ENCODE peak calls at places on chromosomes 3 and 15, in eight cellular contexts. Y is CD4-positive, CD25-positive, alpha-beta regulatory T cell; L is endothelial cell of umbilical vein; G is effector memory CD4-positive, alpha-beta T cell; O is tibial artery; D is suprapubic skin; V is Peyer's patch; E is HepG2. I is an unnamed sample. For H3K27me3 and H3K4me1, the result is how much of the 10 kb centered on the place peaks cover.

GRCh38 chr3:59127071-59127470 is 77.2 kb upstream of the CFAP20DC start:
- DNase-seq in Y (no peak), L (no peak), G (no peak), O (no peak), D (no peak), V (no peak), E (no peak), I (peak)

GRCh38 chr15:57375827-57376694 is at the start of gene CGNL1:
- DNase-seq in Y (no peak), L (peak), G (no peak), O (peak), D (no peak), V (peak), E (peak), I (no peak)

GRCh38 chr15:97745481-97746071 is 214.9 kb upstream of the ARRDC4 start:
- DNase-seq in Y (no peak), L (peak), G (no peak), O (no peak), D (no peak), V (no peak), E (peak), I (peak)

GRCh38 chr15:85691350-85692240 is 103.1 kb downstream of the KLHL25 start:
- DNase-seq in Y (no peak), L (no peak), G (no peak), O (no peak), D (no peak), V (no peak), E (no peak), I (no peak)

GRCh38 chr3:130442284-130442683 is 74.7 kb upstream of the COL6A6 start:
- DNase-seq in Y (no peak), L (no peak), G (no peak), O (no peak), D (no peak), V (no peak), E (no peak), I (peak)

GRCh38 chr3:105322570-105323273 is 44.0 kb upstream of the ALCAM start:
- DNase-seq in Y (no peak), L (no peak), G (no peak), O (no peak), D (no peak), V (no peak), E (no peak), I (peak)

GRCh38 chr3:62436785-62437184 is 63.4 kb upstream of the FEZF2 start:
- DNase-seq in Y (no peak), L (no peak), G (no peak), O (no peak), D (no peak), V (no peak), E (no peak), I (peak)

GRCh38 chr3:134652886-134653630 is 2.2 kb upstream of the KY start:
- DNase-seq in Y (no peak), L (no peak), G (no peak), O (no peak), D (no peak), V (no peak), E (no peak), I (no peak)

GRCh38 chr3:9340450-9341009 is 22.3 kb upstream of the THUMPD3 start:
- DNase-seq in Y (no peak), L (peak), G (no peak), O (no peak), D (no peak), V (no peak), E (peak), I (peak)

GRCh38 chr15:55715355-55716076 is 27.4 kb downstream of the PRTG start:
- DNase-seq in Y (no peak), L (no peak), G (no peak), O (no peak), D (no peak), V (no peak), E (no peak), I (no peak)

GRCh38 chr15:64985382-64986033 is 4.2 kb downstream of the SPG21 start:
- DNase-seq in Y (no peak), L (peak), G (no peak), O (no peak), D (no peak), V (no peak), E (peak), I (no peak)

GRCh38 chr15:75891895-75892294 is 11.8 kb upstream of the FBXO22 start:
- DNase-seq in Y (no peak), L (peak), G (no peak), O (no peak), D (no peak), V (no peak), E (peak), I (peak)

GRCh38 chr15:28921925-28922711 is 36.3 kb downstream of the APBA2 start:
- DNase-seq in Y (no peak), L (no peak), G (no peak), O (no peak), D (no peak), V (no peak), E (no peak), I (no peak)

GRCh38 chr3:144480520-144480919 is 508.9 kb downstream of the DIPK2A start:
- DNase-seq in Y (no peak), L (no peak), G (no peak), O (no peak), D (no peak), V (no peak), E (no peak), I (no peak)

GRCh38 chr15:98177950-98178848 is 217.7 kb downstream of the ARRDC4 start:
- DNase-seq in Y (peak), L (peak), G (no peak), O (no peak), D (no peak), V (no peak), E (peak), I (peak)

DNA sequence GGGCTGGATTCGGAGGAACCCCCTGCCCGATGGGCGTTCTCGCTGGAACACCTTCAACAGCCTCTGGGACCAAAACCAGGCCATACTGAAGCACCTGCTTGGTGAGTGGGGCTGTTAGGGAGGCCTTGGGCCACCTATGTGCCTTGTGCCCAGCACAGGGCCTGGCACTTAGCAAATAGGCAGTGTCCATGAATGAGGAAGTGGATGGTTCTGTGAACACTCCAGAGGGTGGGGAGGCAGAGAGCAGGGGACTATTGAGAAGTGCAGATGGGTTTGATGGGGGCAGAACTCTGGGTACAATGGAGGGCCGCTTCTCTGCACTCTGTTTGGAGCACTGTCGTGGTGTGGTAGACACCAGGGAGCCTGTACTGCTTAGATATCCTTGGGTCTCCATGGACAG is 1.5 kb downstream of the ECE2 start:
- DNase-seq in Y (no peak), L (no peak), G (no peak), O (no peak), D (no peak), V (no peak), E (no peak), I (no peak)
- H3K27me3 ChIP-seq in Y (under half), L (under half), G (under half), O (under half), D (under half), V (under half), E (under half), I (under half)

GRCh38 chr3:162547321-162547720 is 1050.7 kb downstream of the OTOL1 start:
- DNase-seq in Y (no peak), L (no peak), G (no peak), O (no peak), D (no peak), V (no peak), E (no peak), I (no peak)

GRCh38 chr3:162541923-162542322 is 1045.3 kb downstream of the OTOL1 start:
- DNase-seq in Y (no peak), L (no peak), G (no peak), O (no peak), D (no peak), V (no peak), E (no peak), I (no peak)

GRCh38 chr3:162540421-162540820 is 1043.8 kb downstream of the OTOL1 start:
- DNase-seq in Y (no peak), L (no peak), G (no peak), O (no peak), D (no peak), V (no peak), E (no peak), I (no peak)

GRCh38 chr3:162546910-162547309 is 1050.3 kb downstream of the OTOL1 start:
- DNase-seq in Y (no peak), L (no peak), G (no peak), O (no peak), D (no peak), V (no peak), E (no peak), I (no peak)

DNA sequence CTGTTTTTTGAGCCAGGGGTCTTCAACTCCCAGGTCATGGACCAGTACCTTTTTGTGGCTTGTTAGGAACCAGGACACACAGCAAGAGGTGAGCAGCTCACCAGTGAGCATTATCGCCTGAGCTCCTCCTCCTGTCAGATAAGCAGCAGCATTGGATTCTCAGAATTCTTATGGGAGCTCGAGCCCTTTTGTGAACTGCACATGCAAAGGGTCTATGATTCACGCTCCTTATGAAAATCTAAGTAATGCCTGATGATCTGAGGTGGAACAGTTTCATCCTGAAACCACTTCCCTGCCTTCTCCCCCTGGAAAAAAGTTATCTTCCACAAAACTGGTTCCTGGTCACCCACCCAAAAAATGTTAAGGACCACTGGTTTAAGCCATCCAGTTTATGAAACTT is 1047.6 kb downstream of the OTOL1 start:
- DNase-seq in Y (no peak), L (no peak), G (no peak), O (no peak), D (no peak), V (no peak), E (no peak), I (no peak)
- H3K27ac ChIP-seq in Y (no peak), L (no peak), G (no peak), O (no peak), D (no peak), V (no peak), E (no peak), I (no peak)

GRCh38 chr3:177596822-177597271 is 399.6 kb upstream of the TBL1XR1 start:
- DNase-seq in Y (no peak), L (no peak), G (no peak), O (no peak), D (no peak), V (no peak), E (no peak), I (peak)
- H3K4me1 ChIP-seq in Y (under half), L (under half), G (under half), O (under half), D (half or more), V (under half), E (under half), I (under half)

DNA sequence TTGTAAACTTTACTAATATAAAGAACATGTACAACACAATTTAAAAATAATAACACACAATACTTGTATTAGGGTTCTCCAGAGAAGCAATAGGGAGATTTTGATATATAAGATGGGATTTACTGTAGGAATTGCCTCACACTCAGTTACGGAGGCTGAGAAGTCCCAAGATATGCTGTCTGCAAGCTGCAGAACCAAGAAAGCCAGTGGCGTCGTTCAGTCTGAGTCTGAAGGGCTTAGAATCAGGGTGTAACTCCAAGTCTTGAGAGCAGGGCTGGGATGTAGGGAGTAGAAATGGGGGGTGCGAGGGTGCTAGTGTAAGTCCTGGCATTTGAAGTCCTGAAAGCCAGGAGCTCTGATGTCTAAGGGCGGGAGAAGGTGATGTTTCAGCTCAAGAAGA is 206.6 kb upstream of the HES1 start:
- DNase-seq in Y (no peak), L (no peak), G (no peak), O (no peak), D (no peak), V (no peak), E (no peak), I (no peak)
- H3K27me3 ChIP-seq in Y (under half), L (under half), G (under half), O (under half), D (under half), V (under half), E (under half), I (under half)

DNA sequence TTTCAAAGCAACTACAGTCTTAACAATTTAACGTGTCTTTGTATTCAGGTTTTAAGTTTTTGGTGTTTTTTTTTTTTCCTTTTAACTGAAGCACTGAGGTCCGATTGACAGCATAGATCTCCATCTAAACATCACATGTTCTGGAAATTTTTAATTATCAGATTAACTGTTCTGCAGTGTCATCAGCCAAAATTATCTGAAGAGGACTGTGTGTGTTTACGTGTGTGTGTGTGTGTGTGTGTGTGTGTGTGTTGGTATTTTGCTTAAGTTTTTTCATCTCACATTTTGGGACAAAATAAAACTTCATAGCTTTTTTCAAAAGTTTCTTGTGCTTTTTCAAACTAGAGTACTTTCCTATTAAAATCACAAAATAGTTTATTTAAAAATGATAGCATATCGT is 1.8 kb downstream of the PIK3CA start:
- DNase-seq in Y (no peak), L (no peak), G (no peak), O (no peak), D (no peak), V (no peak), E (no peak), I (no peak)
- H3K27ac ChIP-seq in Y (peak), L (no peak), G (peak), O (peak), D (peak), V (peak), E (peak), I (peak)

DNA sequence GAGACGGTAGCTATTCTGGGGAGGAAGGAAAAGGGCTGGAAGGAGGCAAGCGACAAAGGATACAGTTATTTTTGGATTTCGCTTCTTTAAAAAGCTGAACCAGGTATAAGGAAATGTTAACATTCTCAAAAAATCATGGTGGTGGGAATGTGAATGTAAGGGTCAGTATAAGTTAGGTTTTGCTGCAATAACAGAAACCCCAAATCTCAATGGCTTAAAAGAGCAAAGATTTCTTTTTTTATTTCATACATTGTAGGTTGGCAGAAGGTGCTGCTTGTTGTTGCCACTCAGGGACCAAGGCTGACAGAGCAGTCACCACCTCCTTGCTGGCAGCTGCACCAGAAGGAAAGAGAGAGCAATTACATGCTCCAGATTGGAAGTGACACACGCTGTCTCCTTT is 176.3 kb upstream of the LPP start:
- DNase-seq in Y (no peak), L (no peak), G (no peak), O (no peak), D (no peak), V (no peak), E (no peak), I (no peak)
- H3K4me1 ChIP-seq in Y (half or more), L (under half), G (under half), O (under half), D (under half), V (under half), E (under half), I (under half)